ENCODE peak calls at places on chromosomes 7 and 10, in four cellular contexts. Y, B, J and Q are unnamed samples.

GRCh38 chr10:100528123-100528884 is 1.4 kb downstream of the NDUFB8 start:
- DNase-seq in Y (no peak), B (no peak), J (no peak), Q (no peak)

GRCh38 chr10:132408367-132408781 is 11.4 kb downstream of the PWWP2B start:
- DNase-seq in J (peak; percentile 26), B (no peak), Y (no peak), Q (no peak)

GRCh38 chr7:80583901-80584300 is 54.5 kb upstream of the CD36 start:
- DNase-seq in Y (no peak), B (peak; percentile 33), J (no peak), Q (no peak)

GRCh38 chr7:79078273-79078672 is 375.2 kb downstream of the MAGI2 start:
- DNase-seq in J (no peak), B (no peak), Y (no peak), Q (no peak)

GRCh38 chr7:90061077-90061476 is 93.2 kb upstream of the STEAP1 start:
- DNase-seq in B (no peak), J (no peak), Y (no peak), Q (no peak)

GRCh38 chr10:86970887-86971145 is 2.5 kb downstream of the ADIRF start:
- DNase-seq in Y (no peak), J (no peak), B (no peak), Q (no peak)

GRCh38 chr7:93812061-93812460 is 78.5 kb downstream of the TFPI2 start:
- DNase-seq in B (no peak), J (no peak), Y (no peak), Q (no peak)

GRCh38 chr7:44158060-44158872 is 17.1 kb upstream of the MYL7 start:
- DNase-seq in J (no peak), Y (no peak), B (no peak), Q (no peak)

GRCh38 chr7:74479066-74479781 is 25.5 kb downstream of the GTF2IRD1 start:
- DNase-seq in B (peak; percentile 58), J (no peak), Y (peak; percentile 61), Q (peak; percentile 15)

GRCh38 chr7:2629740-2630681 is 1.8 kb upstream of the TTYH3 start:
- DNase-seq in Y (no peak), J (no peak), B (peak; percentile 31), Q (no peak)

GRCh38 chr7:122433765-122434164 is 129.2 kb upstream of the FEZF1 start:
- DNase-seq in B (no peak), Y (no peak), J (no peak), Q (no peak)

GRCh38 chr10:279232-279631 is 144.0 kb downstream of the ZMYND11 start:
- DNase-seq in J (no peak), Y (no peak), B (no peak), Q (no peak)

GRCh38 chr7:150311711-150312110 is 11.4 kb upstream of the LRRC61 start:
- DNase-seq in J (no peak), B (no peak), Y (peak; percentile 86), Q (peak; percentile 13)

GRCh38 chr7:50706469-50706937 is 76.2 kb downstream of the GRB10 start:
- DNase-seq in Y (peak; percentile 28), J (no peak), B (no peak), Q (no peak)